ENCODE peak calls at places on chromosomes 13 and 19, in eight cellular contexts. I is heart left ventricle, O is neuronal stem cell, D is astrocyte of the cerebellum, A is adipocyte, J is AG10803, T is prostate gland, K is WERI-Rb-1. E is an unnamed sample.

GRCh38 chr19:41420101-41420880 is 6.9 kb downstream of the B3GNT8 start:
- DNase-seq in D (no peak), I (no peak), T (no peak), J (no peak), O (no peak), A (no peak), K (no peak), E (no peak)

GRCh38 chr13:78054152-78054551 is 135.5 kb upstream of the EDNRB start:
- DNase-seq in J (no peak), A (no peak), D (peak), K (no peak), I (no peak), O (no peak), T (no peak), E (no peak)

GRCh38 chr13:92842145-92842544 is 384.5 kb upstream of the GPC6 start:
- DNase-seq in T (no peak), A (peak), J (peak), K (no peak), D (peak), I (no peak), O (no peak), E (peak)

GRCh38 chr19:39780894-39781293 is 2.2 kb downstream of the LEUTX start:
- DNase-seq in A (no peak), O (no peak), J (no peak), K (no peak), T (no peak), D (no peak), I (no peak), E (no peak)

GRCh38 chr19:54209748-54210494 is 9.3 kb downstream of the RPS9 start:
- DNase-seq in O (no peak), A (peak), D (peak), I (peak), T (peak), J (peak), K (no peak), E (peak)

GRCh38 chr13:27194895-27195764 is 23.5 kb upstream of the USP12 start:
- DNase-seq in K (no peak), D (peak), T (no peak), J (peak), O (peak), A (peak), I (no peak), E (peak)

GRCh38 chr19:51479531-51480331 is 1.4 kb downstream of the CEACAM18 start:
- DNase-seq in O (no peak), D (no peak), A (no peak), I (no peak), T (no peak), J (no peak), K (no peak), E (no peak)

GRCh38 chr13:98478134-98479129 is 98.5 kb downstream of the STK24 start:
- DNase-seq in D (peak), J (peak), O (peak), A (no peak), T (no peak), I (no peak), K (peak), E (peak)

GRCh38 chr13:90105881-90106496 is 1241.5 kb upstream of the MIR17HG start:
- DNase-seq in O (no peak), D (peak), A (peak), T (no peak), J (peak), I (no peak), K (no peak), E (peak)

GRCh38 chr19:30877591-30878230 is 471.5 kb downstream of the TSHZ3 start:
- DNase-seq in T (no peak), O (no peak), D (no peak), I (no peak), A (no peak), K (no peak), J (no peak), E (no peak)

GRCh38 chr19:10918359-10918758 is 10.1 kb downstream of the YIPF2 start:
- DNase-seq in I (no peak), K (peak), T (no peak), D (no peak), J (no peak), A (no peak), O (no peak), E (no peak)

GRCh38 chr19:10478903-10479384 is 24.2 kb downstream of the KEAP1 start:
- DNase-seq in T (peak), J (peak), A (peak), K (peak), D (peak), O (peak), I (peak), E (peak)

GRCh38 chr13:99043700-99044300 is 65.9 kb upstream of the DOCK9 start:
- DNase-seq in D (peak), I (no peak), A (no peak), K (no peak), J (no peak), T (peak), O (no peak), E (no peak)

GRCh38 chr13:98984118-98984517 is 6.3 kb upstream of the DOCK9 start:
- DNase-seq in A (no peak), K (no peak), T (peak), I (no peak), D (no peak), O (no peak), J (no peak), E (no peak)

GRCh38 chr19:12782424-12783225 is 7.3 kb upstream of the HOOK2 start:
- DNase-seq in J (peak), I (peak), D (no peak), K (peak), T (peak), O (no peak), A (peak), E (peak)

GRCh38 chr13:39329182-39329639 is 273.8 kb downstream of the LHFPL6 start:
- DNase-seq in T (no peak), O (no peak), J (no peak), K (no peak), A (no peak), I (no peak), D (no peak), E (peak)

GRCh38 chr19:38231918-38232317 is 7.9 kb upstream of the DPF1 start:
- DNase-seq in I (no peak), J (no peak), K (no peak), A (no peak), T (no peak), D (no peak), O (no peak), E (no peak)

GRCh38 chr19:38228491-38229439 is 4.7 kb upstream of the DPF1 start:
- DNase-seq in A (peak), O (no peak), D (no peak), T (no peak), K (peak), I (no peak), J (no peak), E (no peak)

GRCh38 chr19:38227272-38228004 is 3.4 kb upstream of the DPF1 start:
- DNase-seq in K (no peak), D (no peak), O (no peak), J (no peak), T (no peak), I (no peak), A (no peak), E (no peak)

GRCh38 chr19:38228005-38228377 is 4.0 kb upstream of the DPF1 start:
- DNase-seq in O (no peak), J (no peak), I (no peak), K (peak), A (no peak), D (no peak), T (no peak), E (no peak)

DNA sequence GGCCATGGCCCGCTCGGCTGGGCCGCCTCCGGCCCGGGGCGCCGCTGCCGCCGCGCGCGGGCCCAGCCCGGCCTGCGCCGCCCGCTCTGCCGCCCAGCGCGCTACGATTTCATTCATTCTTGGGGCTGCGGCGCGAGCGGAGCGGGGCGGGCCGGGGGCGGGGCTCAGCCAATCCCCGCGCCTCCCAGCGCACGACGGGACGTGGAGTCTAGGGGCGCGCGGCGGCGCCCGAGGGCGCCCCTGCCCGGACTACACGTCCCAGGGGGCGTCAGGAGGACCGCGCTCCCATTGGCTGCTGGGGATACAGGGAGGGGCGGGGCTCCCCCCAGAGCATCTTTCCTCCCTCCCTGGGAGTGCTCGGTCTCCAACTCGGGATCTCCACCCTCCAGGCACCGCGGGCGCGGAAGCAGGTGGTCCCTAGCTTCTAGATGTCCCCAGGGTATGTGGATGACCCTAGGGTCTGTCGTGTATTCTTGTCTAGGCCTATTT is 5.6 kb upstream of the DPF1 start:
- DNase-seq in J (peak), O (peak), I (peak), A (peak), D (peak), T (peak), K (peak), E (peak)
- H3K4me3 ChIP-seq in J (peak), O (peak), I (peak), A (no peak), D (peak), T (no peak), K (peak), E (no peak)

DNA sequence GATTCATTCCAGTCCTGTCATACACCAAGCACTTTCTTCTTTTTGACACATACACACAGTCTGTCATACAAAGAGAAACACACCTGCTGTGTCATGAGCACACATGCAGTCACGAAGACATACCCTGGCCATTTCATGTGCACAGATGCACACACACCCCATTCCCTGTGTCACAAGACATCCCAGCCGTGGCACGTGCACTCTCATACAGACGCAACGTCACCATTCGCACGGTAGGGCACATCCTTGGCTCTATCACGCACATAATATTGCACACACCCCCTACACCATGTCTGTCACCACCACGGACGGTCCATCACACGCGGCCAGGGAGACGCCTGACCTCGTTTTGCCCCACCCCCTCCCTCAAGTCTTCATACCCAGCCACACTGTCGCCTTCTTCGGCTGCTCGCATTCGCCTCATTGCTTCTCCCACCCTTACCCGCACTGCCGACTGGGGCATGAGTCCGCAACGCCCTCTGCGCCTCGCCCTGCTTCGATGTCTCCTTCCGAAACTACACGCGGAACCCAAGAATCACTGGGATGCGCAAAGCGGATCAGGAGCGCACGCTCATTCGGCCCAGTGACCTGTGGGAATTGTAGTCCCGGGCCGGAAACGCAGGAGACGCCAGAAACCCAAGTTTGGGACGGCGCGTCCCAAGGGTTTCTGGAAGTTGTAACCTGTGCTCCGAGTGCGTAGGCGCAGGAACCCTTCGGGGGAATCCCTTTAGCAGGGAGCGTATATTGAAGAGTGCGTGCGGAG is 6.8 kb upstream of the ZNF283 start:
- DNase-seq in I (peak), A (peak), D (no peak), O (no peak), K (peak), T (no peak), J (peak), E (peak)
- H3K4me3 ChIP-seq in I (no peak), A (peak), D (peak), O (no peak), K (peak), T (peak), J (peak), E (peak)

GRCh38 chr19:38734176-38734425 is 10.2 kb downstream of the CAPN12 start:
- DNase-seq in D (no peak), I (no peak), J (no peak), A (no peak), O (no peak), T (no peak), K (no peak), E (no peak)

GRCh38 chr19:38736413-38737280 is 7.6 kb downstream of the CAPN12 start:
- DNase-seq in A (no peak), D (no peak), J (peak), K (peak), I (no peak), T (peak), O (no peak), E (peak)

GRCh38 chr19:38736036-38736412 is 8.2 kb downstream of the CAPN12 start:
- DNase-seq in I (no peak), O (no peak), J (peak), D (no peak), T (peak), K (peak), A (peak), E (no peak)

GRCh38 chr19:38734426-38735256 is 9.6 kb downstream of the CAPN12 start:
- DNase-seq in I (peak), T (no peak), D (no peak), K (no peak), J (peak), O (no peak), A (no peak), E (peak)

GRCh38 chr19:38735257-38735686 is 9.0 kb downstream of the CAPN12 start:
- DNase-seq in J (no peak), D (no peak), A (no peak), O (no peak), T (peak), I (no peak), K (peak), E (no peak)
- H3K4me3 ChIP-seq in J (no peak), D (peak), A (no peak), O (no peak), T (no peak), I (no peak), K (peak), E (no peak)

DNA sequence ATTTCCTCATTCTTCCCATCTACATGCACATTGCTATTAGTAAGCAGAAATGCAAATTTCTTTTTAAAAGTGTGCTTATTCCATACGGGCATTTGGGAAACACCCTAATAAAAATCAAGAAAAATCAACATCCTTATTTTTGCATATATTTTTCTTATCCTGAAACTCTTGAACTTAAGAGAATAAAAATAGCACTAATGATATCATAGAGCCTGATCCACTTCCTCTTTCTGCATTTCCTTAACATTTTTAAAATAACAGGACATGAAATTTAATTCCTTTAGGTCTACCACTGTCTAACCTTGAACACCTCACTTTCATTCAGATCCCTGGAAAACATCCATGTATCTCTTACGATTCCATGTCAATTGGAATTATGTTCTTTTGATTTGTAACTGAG is 123.2 kb downstream of the VWA8 start:
- DNase-seq in K (no peak), J (no peak), D (no peak), A (no peak), O (no peak), I (no peak), T (no peak), E (peak)
- H3K4me3 ChIP-seq in K (no peak), J (no peak), D (no peak), A (no peak), O (no peak), I (no peak), T (no peak), E (no peak)

GRCh38 chr13:22134261-22134660 is 463.4 kb downstream of the FGF9 start:
- DNase-seq in D (no peak), I (no peak), A (no peak), T (no peak), K (no peak), O (no peak), J (no peak), E (no peak)
- H3K4me3 ChIP-seq in D (no peak), I (no peak), A (no peak), T (no peak), K (no peak), O (no peak), J (no peak), E (no peak)

GRCh38 chr13:30113983-30114491 is 193.3 kb downstream of the KATNAL1 start:
- DNase-seq in O (no peak), J (peak), K (peak), I (no peak), A (no peak), D (no peak), T (no peak), E (no peak)
- H3K4me3 ChIP-seq in O (peak), J (peak), K (peak), I (no peak), A (peak), D (peak), T (no peak), E (no peak)

DNA sequence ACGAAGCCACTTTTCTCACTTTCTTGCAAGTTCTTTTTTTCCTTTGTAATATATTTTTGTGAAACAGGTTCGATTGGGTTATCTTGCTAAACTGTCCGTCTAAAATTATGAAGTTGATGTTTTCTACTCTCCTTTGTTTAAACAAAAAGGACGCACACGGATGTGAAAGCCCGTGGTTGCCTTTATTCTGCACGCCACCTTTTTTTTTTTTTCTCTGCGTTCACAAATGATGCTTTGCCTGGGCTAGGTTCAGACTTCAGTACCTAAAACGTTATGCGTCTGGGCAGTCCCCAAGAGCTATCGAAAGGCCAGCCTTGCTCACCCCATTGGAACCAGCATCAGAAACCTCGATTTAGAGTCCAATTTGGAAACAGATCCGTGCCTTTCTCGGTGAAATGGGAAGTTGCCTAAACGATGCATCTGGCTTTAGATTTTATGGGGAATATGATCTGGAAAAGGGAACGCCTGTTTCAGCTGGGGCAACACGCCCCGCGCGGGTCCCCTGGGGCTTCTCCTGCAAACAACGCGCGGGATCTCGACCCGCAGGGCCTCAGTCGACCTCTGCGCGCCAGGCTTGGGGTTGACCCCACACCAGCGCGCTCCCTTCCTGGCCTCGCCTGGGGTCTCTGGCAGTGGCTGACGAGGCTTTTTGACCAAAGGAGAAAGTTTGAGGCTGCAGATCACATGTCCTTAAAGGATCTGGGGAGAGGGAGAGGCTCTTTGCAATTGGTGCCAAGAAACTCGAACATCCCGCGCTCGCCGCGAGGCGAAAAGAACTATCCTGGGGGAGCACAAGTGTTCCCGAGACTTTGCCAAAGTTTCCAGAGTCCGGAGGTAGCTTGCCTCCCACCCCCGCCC is 114.0 kb downstream of the KCNRG start:
- DNase-seq in T (no peak), K (no peak), A (no peak), I (no peak), J (no peak), D (no peak), O (peak), E (peak)
- H3K4me3 ChIP-seq in T (no peak), K (no peak), A (peak), I (peak), J (peak), D (peak), O (peak), E (peak)